ENCODE peak calls at places on chromosomes 5 and 9, in eight cellular contexts. One of them, this sample, is unnamed.

GRCh38 chr5:142669479-142669878 is 16.4 kb downstream of the FGF1 start:
- DNase-seq in GM20000: no peak
- DNase-seq in OCI-LY7: no peak
- DNase-seq in fibroblast of mammary gland: peak
- DNase-seq in ELR: no peak
- DNase-seq in B cell: no peak
- DNase-seq in colonic mucosa: no peak
- DNase-seq in HFF-Myc: no peak
- DNase-seq in this sample: no peak

GRCh38 chr5:7856855-7857254 is 5.9 kb upstream of the CFAP90 start:
- DNase-seq in GM20000: peak
- DNase-seq in OCI-LY7: peak
- DNase-seq in fibroblast of mammary gland: peak
- DNase-seq in ELR: peak
- DNase-seq in B cell: peak
- DNase-seq in colonic mucosa: no peak
- DNase-seq in HFF-Myc: no peak
- DNase-seq in this sample: peak

GRCh38 chr5:54619732-54620582 is 102.4 kb downstream of the SNX18 start:
- DNase-seq in GM20000: no peak
- DNase-seq in OCI-LY7: no peak
- DNase-seq in fibroblast of mammary gland: no peak
- DNase-seq in ELR: no peak
- DNase-seq in B cell: no peak
- DNase-seq in colonic mucosa: no peak
- DNase-seq in HFF-Myc: no peak
- DNase-seq in this sample: no peak

GRCh38 chr5:99808657-99809230 is 726.4 kb upstream of the FAM174A start:
- DNase-seq in GM20000: no peak
- DNase-seq in OCI-LY7: no peak
- DNase-seq in fibroblast of mammary gland: no peak
- DNase-seq in ELR: no peak
- DNase-seq in B cell: no peak
- DNase-seq in colonic mucosa: no peak
- DNase-seq in HFF-Myc: no peak
- DNase-seq in this sample: no peak

GRCh38 chr5:134556994-134557393 is 31.5 kb downstream of the JADE2 start:
- DNase-seq in GM20000: no peak
- DNase-seq in OCI-LY7: no peak
- DNase-seq in fibroblast of mammary gland: no peak
- DNase-seq in ELR: no peak
- DNase-seq in B cell: no peak
- DNase-seq in colonic mucosa: no peak
- DNase-seq in HFF-Myc: no peak
- DNase-seq in this sample: no peak

GRCh38 chr5:157592594-157592993 is 17.0 kb upstream of the ADAM19 start:
- DNase-seq in GM20000: no peak
- DNase-seq in OCI-LY7: peak
- DNase-seq in fibroblast of mammary gland: no peak
- DNase-seq in ELR: no peak
- DNase-seq in B cell: peak
- DNase-seq in colonic mucosa: no peak
- DNase-seq in HFF-Myc: no peak
- DNase-seq in this sample: no peak

GRCh38 chr5:73213566-73213998 is 40.6 kb downstream of the TMEM174 start:
- DNase-seq in GM20000: no peak
- DNase-seq in OCI-LY7: no peak
- DNase-seq in fibroblast of mammary gland: peak
- DNase-seq in ELR: peak
- DNase-seq in B cell: no peak
- DNase-seq in colonic mucosa: peak
- DNase-seq in HFF-Myc: peak
- DNase-seq in this sample: peak

GRCh38 chr5:132277971-132278964 is 15.9 kb upstream of the SLC22A4 start:
- DNase-seq in GM20000: no peak
- DNase-seq in OCI-LY7: no peak
- DNase-seq in fibroblast of mammary gland: no peak
- DNase-seq in ELR: no peak
- DNase-seq in B cell: no peak
- DNase-seq in colonic mucosa: no peak
- DNase-seq in HFF-Myc: no peak
- DNase-seq in this sample: peak

GRCh38 chr9:31119882-31120481 is 1264.5 kb upstream of the ACO1 start:
- DNase-seq in GM20000: peak
- DNase-seq in OCI-LY7: peak
- DNase-seq in fibroblast of mammary gland: peak
- DNase-seq in ELR: no peak
- DNase-seq in B cell: peak
- DNase-seq in colonic mucosa: no peak
- DNase-seq in HFF-Myc: no peak
- DNase-seq in this sample: peak

GRCh38 chr9:98002808-98003207 is 19.7 kb downstream of the ANP32B start:
- DNase-seq in GM20000: no peak
- DNase-seq in OCI-LY7: no peak
- DNase-seq in fibroblast of mammary gland: no peak
- DNase-seq in ELR: no peak
- DNase-seq in B cell: no peak
- DNase-seq in colonic mucosa: no peak
- DNase-seq in HFF-Myc: no peak
- DNase-seq in this sample: no peak

GRCh38 chr9:12702160-12702758 is 9.1 kb downstream of the TYRP1 start:
- DNase-seq in GM20000: no peak
- DNase-seq in OCI-LY7: no peak
- DNase-seq in fibroblast of mammary gland: peak
- DNase-seq in ELR: peak
- DNase-seq in B cell: no peak
- DNase-seq in colonic mucosa: peak
- DNase-seq in HFF-Myc: no peak
- DNase-seq in this sample: peak

GRCh38 chr5:133985540-133986180 is 17.2 kb upstream of the C5orf15 start:
- DNase-seq in GM20000: no peak
- DNase-seq in OCI-LY7: no peak
- DNase-seq in fibroblast of mammary gland: no peak
- DNase-seq in ELR: no peak
- DNase-seq in B cell: no peak
- DNase-seq in colonic mucosa: no peak
- DNase-seq in HFF-Myc: no peak
- DNase-seq in this sample: no peak

GRCh38 chr9:68538200-68538599 is 2.5 kb downstream of the TMEM252 start:
- DNase-seq in GM20000: no peak
- DNase-seq in OCI-LY7: no peak
- DNase-seq in fibroblast of mammary gland: no peak
- DNase-seq in ELR: no peak
- DNase-seq in B cell: no peak
- DNase-seq in colonic mucosa: no peak
- DNase-seq in HFF-Myc: no peak
- DNase-seq in this sample: no peak

GRCh38 chr5:10595678-10596309 is 31.9 kb downstream of the ANKRD33B start:
- DNase-seq in GM20000: no peak
- DNase-seq in OCI-LY7: no peak
- DNase-seq in fibroblast of mammary gland: peak
- DNase-seq in ELR: peak
- DNase-seq in B cell: no peak
- DNase-seq in colonic mucosa: peak
- DNase-seq in HFF-Myc: peak
- DNase-seq in this sample: no peak

GRCh38 chr9:38393128-38393809 is 767 bp downstream of the ALDH1B1 start:
- DNase-seq in GM20000: peak
- DNase-seq in OCI-LY7: no peak
- DNase-seq in fibroblast of mammary gland: no peak
- DNase-seq in ELR: peak
- DNase-seq in B cell: no peak
- DNase-seq in colonic mucosa: no peak
- DNase-seq in HFF-Myc: no peak
- DNase-seq in this sample: peak

GRCh38 chr9:19424176-19424779 is 15.5 kb downstream of the ACER2 start:
- DNase-seq in GM20000: peak
- DNase-seq in OCI-LY7: no peak
- DNase-seq in fibroblast of mammary gland: peak
- DNase-seq in ELR: no peak
- DNase-seq in B cell: no peak
- DNase-seq in colonic mucosa: no peak
- DNase-seq in HFF-Myc: no peak
- DNase-seq in this sample: no peak

GRCh38 chr9:115121140-115121710 is 3.3 kb upstream of the TNC start:
- DNase-seq in GM20000: no peak
- DNase-seq in OCI-LY7: no peak
- DNase-seq in fibroblast of mammary gland: peak
- DNase-seq in ELR: peak
- DNase-seq in B cell: no peak
- DNase-seq in colonic mucosa: no peak
- DNase-seq in HFF-Myc: no peak
- DNase-seq in this sample: no peak

GRCh38 chr9:89756891-89757537 is 152.2 kb downstream of the GADD45G start:
- DNase-seq in GM20000: no peak
- DNase-seq in OCI-LY7: no peak
- DNase-seq in fibroblast of mammary gland: peak
- DNase-seq in ELR: no peak
- DNase-seq in B cell: no peak
- DNase-seq in colonic mucosa: no peak
- DNase-seq in HFF-Myc: no peak
- DNase-seq in this sample: no peak

GRCh38 chr9:134698587-134699342 is 57.2 kb downstream of the COL5A1 start:
- DNase-seq in GM20000: peak
- DNase-seq in OCI-LY7: peak
- DNase-seq in fibroblast of mammary gland: peak
- DNase-seq in ELR: peak
- DNase-seq in B cell: peak
- DNase-seq in colonic mucosa: peak
- DNase-seq in HFF-Myc: no peak
- DNase-seq in this sample: peak

GRCh38 chr5:60447488-60447920 is 252.5 kb downstream of the DEPDC1B start:
- DNase-seq in GM20000: no peak
- DNase-seq in OCI-LY7: no peak
- DNase-seq in fibroblast of mammary gland: no peak
- DNase-seq in ELR: no peak
- DNase-seq in B cell: no peak
- DNase-seq in colonic mucosa: peak
- DNase-seq in HFF-Myc: no peak
- DNase-seq in this sample: no peak

GRCh38 chr5:157511656-157512644 is 51.9 kb downstream of the NIPAL4 start:
- DNase-seq in GM20000: no peak
- DNase-seq in OCI-LY7: no peak
- DNase-seq in fibroblast of mammary gland: peak
- DNase-seq in ELR: peak
- DNase-seq in B cell: no peak
- DNase-seq in colonic mucosa: peak
- DNase-seq in HFF-Myc: peak
- DNase-seq in this sample: no peak

GRCh38 chr9:100426194-100426531 is 780 bp upstream of the MSANTD3 start:
- DNase-seq in GM20000: no peak
- DNase-seq in OCI-LY7: no peak
- DNase-seq in fibroblast of mammary gland: no peak
- DNase-seq in ELR: no peak
- DNase-seq in B cell: no peak
- DNase-seq in colonic mucosa: no peak
- DNase-seq in HFF-Myc: no peak
- DNase-seq in this sample: no peak

GRCh38 chr5:39501403-39501802 is 76.6 kb upstream of the DAB2 start:
- DNase-seq in GM20000: no peak
- DNase-seq in OCI-LY7: no peak
- DNase-seq in fibroblast of mammary gland: peak
- DNase-seq in ELR: peak
- DNase-seq in B cell: no peak
- DNase-seq in colonic mucosa: no peak
- DNase-seq in HFF-Myc: no peak
- DNase-seq in this sample: no peak

GRCh38 chr5:150024241-150024984 is 23.9 kb downstream of the HMGXB3 start:
- DNase-seq in GM20000: no peak
- DNase-seq in OCI-LY7: no peak
- DNase-seq in fibroblast of mammary gland: no peak
- DNase-seq in ELR: no peak
- DNase-seq in B cell: no peak
- DNase-seq in colonic mucosa: no peak
- DNase-seq in HFF-Myc: no peak
- DNase-seq in this sample: no peak